ENCODE peak calls at places on chromosomes 12 and 14, in five cellular contexts. H is H1, O is neuronal stem cell, W is IMR-90, N is H9. R is an unnamed sample.

GRCh38 chr14:42911642-42912041 is 1305.0 kb downstream of the LRFN5 start:
- DNase-seq in O (no peak), N (no peak), H (no peak), W (peak), R (peak)

GRCh38 chr12:23536293-23536692 is 413.2 kb downstream of the SOX5 start:
- DNase-seq in W (no peak), O (no peak), H (no peak), N (no peak), R (no peak)

GRCh38 chr14:99522025-99522401 is 40.8 kb downstream of the CCNK start:
- DNase-seq in W (no peak), H (no peak), N (no peak), O (no peak), R (no peak)

GRCh38 chr12:105574056-105574715 is 243.7 kb downstream of the C12orf75 start:
- DNase-seq in O (no peak), W (no peak), N (no peak), H (no peak), R (no peak)

GRCh38 chr12:121064116-121064515 is 25.1 kb upstream of the OASL start:
- DNase-seq in O (no peak), N (no peak), H (peak), W (no peak), R (no peak)

GRCh38 chr14:68664225-68664681 is 128.6 kb downstream of the ZFP36L1 start:
- DNase-seq in H (peak), O (no peak), N (no peak), W (peak), R (no peak)

GRCh38 chr12:92363295-92364146 is 217.9 kb upstream of the BTG1 start:
- DNase-seq in H (no peak), N (no peak), W (peak), O (no peak), R (peak)

GRCh38 chr14:76861574-76862255 is 35.5 kb downstream of the LRRC74A start:
- DNase-seq in H (no peak), N (no peak), O (no peak), W (no peak), R (no peak)

GRCh38 chr12:111355181-111355925 is 13.5 kb downstream of the PHETA1 start:
- DNase-seq in O (no peak), N (no peak), H (no peak), W (no peak), R (no peak)

GRCh38 chr12:83664650-83665049 is 977.9 kb downstream of the TMTC2 start:
- DNase-seq in O (no peak), W (no peak), H (no peak), N (no peak), R (no peak)

GRCh38 chr12:105555556-105555973 is 225.1 kb downstream of the C12orf75 start:
- DNase-seq in N (no peak), H (no peak), W (no peak), O (no peak), R (no peak)

GRCh38 chr14:61285364-61285763 is 4.2 kb upstream of the TMEM30B start:
- DNase-seq in H (no peak), N (no peak), W (peak), O (no peak), R (no peak)

GRCh38 chr14:42654707-42655106 is 1048.0 kb downstream of the LRFN5 start:
- DNase-seq in O (no peak), H (no peak), N (peak), W (no peak), R (no peak)

GRCh38 chr14:68060198-68060597 is 240.6 kb downstream of the RAD51B start:
- DNase-seq in W (no peak), N (no peak), H (no peak), O (no peak), R (no peak)

GRCh38 chr14:87407344-87407743 is 585.6 kb downstream of the GALC start:
- DNase-seq in N (no peak), W (no peak), O (no peak), H (no peak), R (no peak)
- H2BK15ac ChIP-seq in N (no peak), W (no peak), O (no peak), H (no peak), R (no peak)

GRCh38 chr12:48351022-48351708 is 446 bp upstream of the ZNF641 start:
- DNase-seq in N (peak), W (peak), H (no peak), O (peak), R (peak)
- H3K18ac ChIP-seq in N (peak), W (peak), H (no peak), O (peak), R (peak)

GRCh38 chr12:46373303-46374182 is 970 bp upstream of the SLC38A2 start:
- DNase-seq in O (peak), W (peak), N (peak), H (peak), R (peak)
- H3K14ac ChIP-seq in O (no peak), W (peak), N (no peak), H (no peak), R (no peak)

GRCh38 chr14:38528582-38528981 is 272.7 kb upstream of the CLEC14A start:
- DNase-seq in H (no peak), W (no peak), O (no peak), N (no peak), R (no peak)

GRCh38 chr14:38524636-38525403 is 268.9 kb upstream of the CLEC14A start:
- DNase-seq in O (no peak), N (no peak), H (no peak), W (no peak), R (no peak)

GRCh38 chr14:38522724-38523123 is 266.8 kb upstream of the CLEC14A start:
- DNase-seq in W (peak), O (no peak), N (no peak), H (no peak), R (peak)

GRCh38 chr14:38526841-38527501 is 271.1 kb upstream of the CLEC14A start:
- DNase-seq in W (no peak), O (no peak), N (no peak), H (no peak), R (no peak)

DNA sequence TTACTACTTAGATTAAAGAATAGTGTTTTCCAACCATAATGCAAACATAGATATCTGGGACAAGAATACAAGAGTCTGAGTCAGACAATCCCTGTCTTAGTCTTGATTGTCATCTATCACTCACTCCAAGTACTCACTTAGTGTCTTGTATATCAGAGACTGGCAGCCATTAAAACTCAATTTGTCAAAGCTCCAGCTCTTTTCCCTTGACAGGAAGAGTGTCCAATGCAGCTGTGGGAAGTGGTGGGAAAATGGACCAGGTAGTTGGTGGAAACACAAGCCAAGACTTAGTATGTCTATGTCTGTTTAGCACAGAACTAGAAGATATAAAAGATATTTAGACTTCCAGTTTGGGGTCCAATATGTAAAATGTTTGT is 271.6 kb upstream of the CLEC14A start:
- DNase-seq in O (no peak), H (no peak), N (no peak), W (no peak), R (no peak)
- H2BK15ac ChIP-seq in O (no peak), H (no peak), N (no peak), W (no peak), R (no peak)

GRCh38 chr12:53056296-53056695 is 6.4 kb downstream of the TNS2 start:
- DNase-seq in W (no peak), N (no peak), H (no peak), O (no peak), R (no peak)

GRCh38 chr12:53055471-53056266 is 5.8 kb downstream of the TNS2 start:
- DNase-seq in W (no peak), O (no peak), N (no peak), H (no peak), R (no peak)

GRCh38 chr12:53052419-53053222 is 2.8 kb downstream of the TNS2 start:
- DNase-seq in N (no peak), W (peak), H (no peak), O (no peak), R (peak)

GRCh38 chr12:53053223-53054111 is 3.6 kb downstream of the TNS2 start:
- DNase-seq in H (peak), O (no peak), W (no peak), N (peak), R (peak)

GRCh38 chr12:53054112-53054878 is 4.4 kb downstream of the TNS2 start:
- DNase-seq in O (peak), N (peak), H (peak), W (peak), R (peak)
- H3K18ac ChIP-seq in O (peak), N (peak), H (no peak), W (no peak), R (peak)